ENCODE peak calls at places on chromosome 3, in six cellular contexts. U, Z, K, C, M and V are unnamed samples.
A peak's percentile ranks its signal among the peaks of the same experiment; 100 is the strongest.

GRCh38 chr3:5428607-5429516 is 241.4 kb downstream of the EDEM1 start:
- DNase-seq in U (no peak), Z (no peak), K (no peak), C (no peak), M (no peak), V (no peak)

GRCh38 chr3:16831846-16832245 is 52.9 kb upstream of the PLCL2 start:
- DNase-seq in U (no peak), Z (no peak), K (no peak), C (no peak), M (no peak), V (no peak)

GRCh38 chr3:139797724-139798343 is 120.1 kb upstream of the NMNAT3 start:
- DNase-seq in U (peak; percentile 62), Z (no peak), K (peak; percentile 22), C (peak; percentile 62), M (no peak), V (no peak)

GRCh38 chr3:128081226-128081625 is 29.0 kb downstream of the SEC61A1 start:
- DNase-seq in U (peak; percentile 34), Z (no peak), K (no peak), C (no peak), M (no peak), V (no peak)

GRCh38 chr3:164306042-164306441 is 772.3 kb downstream of the SI start:
- DNase-seq in U (no peak), Z (no peak), K (no peak), C (no peak), M (no peak), V (no peak)

GRCh38 chr3:8757551-8758518 is 11.6 kb downstream of the OXTR start:
- DNase-seq in U (no peak), Z (no peak), K (no peak), C (no peak), M (no peak), V (no peak)

GRCh38 chr3:194083253-194084224 is 52.4 kb upstream of the HES1 start:
- DNase-seq in U (no peak), Z (no peak), K (no peak), C (no peak), M (no peak), V (no peak)

GRCh38 chr3:14464521-14464920 is 62.1 kb downstream of the SLC6A6 start:
- DNase-seq in U (no peak), Z (no peak), K (no peak), C (no peak), M (no peak), V (no peak)

GRCh38 chr3:101803152-101803782 is 24.3 kb downstream of the NXPE3 start:
- DNase-seq in U (no peak), Z (peak; percentile 50), K (peak; percentile 55), C (peak; percentile 40), M (peak; percentile 54), V (peak; percentile 32)